ENCODE peak calls at places on chromosomes 12 and 14, in four cellular contexts. One of them, this sample, is unnamed.

GRCh38 chr12:152440-152839 is 61.5 kb downstream of the SLC6A12 start:
- DNase-seq in HL-60: no peak
- DNase-seq in foreskin fibroblast: no peak
- DNase-seq in epithelial cell of proximal tubule: no peak
- DNase-seq in this sample: no peak

GRCh38 chr12:70835948-70836347 is 84.6 kb downstream of the PTPRR start:
- DNase-seq in epithelial cell of proximal tubule: no peak
- DNase-seq in HL-60: no peak
- DNase-seq in foreskin fibroblast: no peak
- DNase-seq in this sample: no peak

GRCh38 chr12:52603314-52603713 is 2.1 kb upstream of the KRT72 start:
- DNase-seq in HL-60: no peak
- DNase-seq in foreskin fibroblast: no peak
- DNase-seq in epithelial cell of proximal tubule: no peak
- DNase-seq in this sample: no peak

GRCh38 chr12:131942671-131943070 is 7.1 kb upstream of the EP400 start:
- DNase-seq in epithelial cell of proximal tubule: no peak
- DNase-seq in foreskin fibroblast: no peak
- DNase-seq in HL-60: no peak
- DNase-seq in this sample: no peak

GRCh38 chr12:75813066-75813465 is 218.5 kb downstream of the PHLDA1 start:
- DNase-seq in epithelial cell of proximal tubule: no peak
- DNase-seq in foreskin fibroblast: no peak
- DNase-seq in HL-60: no peak
- DNase-seq in this sample: no peak

GRCh38 chr12:131575371-131575770 is 135.5 kb upstream of the SFSWAP start:
- DNase-seq in HL-60: no peak
- DNase-seq in foreskin fibroblast: no peak
- DNase-seq in epithelial cell of proximal tubule: no peak
- DNase-seq in this sample: no peak

GRCh38 chr14:20209595-20209994 is 13.9 kb upstream of the OR11H6 start:
- DNase-seq in epithelial cell of proximal tubule: no peak
- DNase-seq in HL-60: no peak
- DNase-seq in foreskin fibroblast: no peak
- DNase-seq in this sample: no peak

GRCh38 chr14:71452987-71453386 is 479.2 kb upstream of the RGS6 start:
- DNase-seq in epithelial cell of proximal tubule: no peak
- DNase-seq in HL-60: no peak
- DNase-seq in foreskin fibroblast: no peak
- DNase-seq in this sample: no peak

GRCh38 chr12:56029166-56029519 is 8.3 kb downstream of the IKZF4 start:
- DNase-seq in epithelial cell of proximal tubule: no peak
- DNase-seq in HL-60: no peak
- DNase-seq in foreskin fibroblast: peak
- DNase-seq in this sample: no peak

GRCh38 chr12:76768566-76768965 is 4.7 kb downstream of the ZDHHC17 start:
- DNase-seq in epithelial cell of proximal tubule: no peak
- DNase-seq in foreskin fibroblast: no peak
- DNase-seq in HL-60: no peak
- DNase-seq in this sample: no peak

GRCh38 chr12:71664411-71665108 is 459 bp downstream of the THAP2 start:
- DNase-seq in foreskin fibroblast: no peak
- DNase-seq in HL-60: no peak
- DNase-seq in epithelial cell of proximal tubule: no peak
- DNase-seq in this sample: no peak

GRCh38 chr14:49654511-49654910 is 19.5 kb upstream of the DNAAF2 start:
- DNase-seq in epithelial cell of proximal tubule: no peak
- DNase-seq in HL-60: no peak
- DNase-seq in foreskin fibroblast: no peak
- DNase-seq in this sample: no peak

GRCh38 chr14:88505621-88506020 is 49.2 kb downstream of the PTPN21 start:
- DNase-seq in foreskin fibroblast: no peak
- DNase-seq in HL-60: no peak
- DNase-seq in epithelial cell of proximal tubule: no peak
- DNase-seq in this sample: no peak

GRCh38 chr12:112906712-112907414 is at the start of gene OAS1:
- DNase-seq in HL-60: no peak
- DNase-seq in foreskin fibroblast: peak
- DNase-seq in epithelial cell of proximal tubule: peak
- DNase-seq in this sample: peak

GRCh38 chr12:91846466-91847055 is 299.1 kb downstream of the BTG1 start:
- DNase-seq in HL-60: no peak
- DNase-seq in foreskin fibroblast: no peak
- DNase-seq in epithelial cell of proximal tubule: no peak
- DNase-seq in this sample: no peak

GRCh38 chr12:51371295-51371953 is 19.8 kb downstream of the GALNT6 start:
- DNase-seq in foreskin fibroblast: peak
- DNase-seq in HL-60: no peak
- DNase-seq in epithelial cell of proximal tubule: peak
- DNase-seq in this sample: peak

GRCh38 chr12:101924647-101925046 is 47.3 kb downstream of the DRAM1 start:
- DNase-seq in HL-60: no peak
- DNase-seq in epithelial cell of proximal tubule: no peak
- DNase-seq in foreskin fibroblast: no peak
- DNase-seq in this sample: no peak

GRCh38 chr14:91038439-91038838 is 22.0 kb downstream of the RPS6KA5 start:
- DNase-seq in foreskin fibroblast: no peak
- DNase-seq in epithelial cell of proximal tubule: no peak
- DNase-seq in HL-60: peak
- DNase-seq in this sample: no peak

GRCh38 chr14:58280954-58281787 is 17.2 kb upstream of the ARID4A start:
- DNase-seq in HL-60: no peak
- DNase-seq in epithelial cell of proximal tubule: peak
- DNase-seq in foreskin fibroblast: peak
- DNase-seq in this sample: no peak

GRCh38 chr14:99659333-99659741 is 14.4 kb downstream of the HHIPL1 start:
- DNase-seq in HL-60: no peak
- DNase-seq in foreskin fibroblast: no peak
- DNase-seq in epithelial cell of proximal tubule: no peak
- DNase-seq in this sample: no peak

GRCh38 chr12:118038122-118038521 is 21.6 kb downstream of the RFC5 start:
- DNase-seq in epithelial cell of proximal tubule: no peak
- DNase-seq in foreskin fibroblast: no peak
- DNase-seq in HL-60: no peak
- DNase-seq in this sample: no peak

GRCh38 chr14:102503576-102504224 is 5.9 kb downstream of the ANKRD9 start:
- DNase-seq in foreskin fibroblast: no peak
- DNase-seq in epithelial cell of proximal tubule: no peak
- DNase-seq in HL-60: no peak
- DNase-seq in this sample: no peak

GRCh38 chr14:55120466-55121144 is 8.4 kb upstream of the LGALS3 start:
- DNase-seq in epithelial cell of proximal tubule: no peak
- DNase-seq in foreskin fibroblast: no peak
- DNase-seq in HL-60: peak
- DNase-seq in this sample: no peak

GRCh38 chr14:106094654-106095189 is 568.3 kb downstream of the TMEM121 start:
- DNase-seq in epithelial cell of proximal tubule: no peak
- DNase-seq in HL-60: peak
- DNase-seq in foreskin fibroblast: no peak
- DNase-seq in this sample: no peak

GRCh38 chr12:56991319-56991906 is 14.9 kb downstream of the ZBTB39 start:
- DNase-seq in foreskin fibroblast: no peak
- DNase-seq in HL-60: peak
- DNase-seq in epithelial cell of proximal tubule: no peak
- DNase-seq in this sample: peak

DNA sequence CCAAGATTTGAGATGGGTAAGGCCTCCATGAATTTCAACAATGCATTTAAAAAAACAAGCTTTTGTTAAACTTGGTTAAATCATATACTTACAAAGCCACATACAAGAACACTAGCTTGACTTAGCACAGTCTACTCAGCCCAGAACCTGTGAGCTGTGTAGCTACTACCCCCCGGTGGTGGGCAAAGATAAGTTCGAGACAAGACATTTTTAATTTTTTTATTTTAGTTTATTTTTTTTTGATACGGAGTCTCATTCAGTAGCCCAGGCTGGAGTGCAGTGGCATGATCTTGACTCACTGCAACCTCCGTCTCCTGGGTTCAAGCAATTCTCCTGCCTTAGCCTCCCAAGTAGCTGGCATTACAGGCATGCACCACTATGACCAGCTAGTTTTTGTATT is 3.7 kb upstream of the NECAP1 start:
- DNase-seq in epithelial cell of proximal tubule: peak
- DNase-seq in HL-60: peak
- DNase-seq in foreskin fibroblast: peak
- DNase-seq in this sample: no peak
- TF ChIP-seq CTCF in epithelial cell of proximal tubule: peak
- TF ChIP-seq CTCF in HL-60: no peak
- TF ChIP-seq CTCF in foreskin fibroblast: peak
- TF ChIP-seq CTCF in this sample: peak

GRCh38 chr12:14768823-14769405 is 34.4 kb downstream of the WBP11 start:
- DNase-seq in foreskin fibroblast: peak
- DNase-seq in HL-60: no peak
- DNase-seq in epithelial cell of proximal tubule: peak
- DNase-seq in this sample: no peak

GRCh38 chr12:14767617-14768016 is 35.7 kb downstream of the WBP11 start:
- DNase-seq in foreskin fibroblast: no peak
- DNase-seq in HL-60: no peak
- DNase-seq in epithelial cell of proximal tubule: no peak
- DNase-seq in this sample: no peak

GRCh38 chr12:14769837-14770494 is 33.3 kb downstream of the WBP11 start:
- DNase-seq in HL-60: peak
- DNase-seq in foreskin fibroblast: peak
- DNase-seq in epithelial cell of proximal tubule: no peak
- DNase-seq in this sample: peak

GRCh38 chr12:14770495-14771313 is 32.6 kb downstream of the WBP11 start:
- DNase-seq in HL-60: peak
- DNase-seq in foreskin fibroblast: peak
- DNase-seq in epithelial cell of proximal tubule: peak
- DNase-seq in this sample: peak

GRCh38 chr12:14769462-14769836 is 33.8 kb downstream of the WBP11 start:
- DNase-seq in epithelial cell of proximal tubule: no peak
- DNase-seq in foreskin fibroblast: peak
- DNase-seq in HL-60: no peak
- DNase-seq in this sample: no peak
- TF ChIP-seq CTCF in epithelial cell of proximal tubule: no peak
- TF ChIP-seq CTCF in foreskin fibroblast: no peak
- TF ChIP-seq CTCF in HL-60: no peak
- TF ChIP-seq CTCF in this sample: no peak

GRCh38 chr14:60720391-60720790 is 3.8 kb downstream of the SIX4 start:
- DNase-seq in epithelial cell of proximal tubule: no peak
- DNase-seq in foreskin fibroblast: no peak
- DNase-seq in HL-60: no peak
- DNase-seq in this sample: no peak

GRCh38 chr14:60720962-60721330 is 3.2 kb downstream of the SIX4 start:
- DNase-seq in HL-60: no peak
- DNase-seq in foreskin fibroblast: no peak
- DNase-seq in epithelial cell of proximal tubule: no peak
- DNase-seq in this sample: no peak

GRCh38 chr14:60722163-60722835 is 1.9 kb downstream of the SIX4 start:
- DNase-seq in foreskin fibroblast: peak
- DNase-seq in HL-60: no peak
- DNase-seq in epithelial cell of proximal tubule: no peak
- DNase-seq in this sample: peak

GRCh38 chr14:60722836-60723217 is 1.3 kb downstream of the SIX4 start:
- DNase-seq in epithelial cell of proximal tubule: no peak
- DNase-seq in foreskin fibroblast: no peak
- DNase-seq in HL-60: no peak
- DNase-seq in this sample: no peak

GRCh38 chr14:60721331-60722162 is 2.6 kb downstream of the SIX4 start:
- DNase-seq in HL-60: no peak
- DNase-seq in foreskin fibroblast: peak
- DNase-seq in epithelial cell of proximal tubule: no peak
- DNase-seq in this sample: peak
- TF ChIP-seq CTCF in HL-60: peak
- TF ChIP-seq CTCF in foreskin fibroblast: peak
- TF ChIP-seq CTCF in epithelial cell of proximal tubule: peak
- TF ChIP-seq CTCF in this sample: peak

DNA sequence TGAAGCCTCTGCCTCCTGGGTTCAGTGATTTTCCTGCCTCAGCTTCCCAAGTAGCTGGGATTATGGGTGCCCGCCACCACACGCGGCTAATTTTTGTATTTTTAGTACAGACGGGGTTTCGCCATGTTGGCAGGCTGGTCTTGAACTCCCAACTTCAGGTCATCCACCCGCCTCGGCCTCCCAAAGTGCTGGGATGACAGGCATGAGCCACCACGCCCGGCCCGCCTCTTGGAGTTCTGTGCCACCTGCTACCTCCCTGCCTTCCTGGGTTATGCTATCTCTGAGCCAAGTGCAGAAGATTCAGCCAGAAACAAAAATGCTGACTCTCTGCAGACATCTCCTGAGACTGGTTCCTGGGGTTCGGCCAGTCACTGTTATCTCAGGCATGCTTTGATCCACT is 13.2 kb downstream of the CABP1 start:
- DNase-seq in HL-60: no peak
- DNase-seq in foreskin fibroblast: no peak
- DNase-seq in epithelial cell of proximal tubule: no peak
- DNase-seq in this sample: no peak
- TF ChIP-seq CTCF in HL-60: no peak
- TF ChIP-seq CTCF in foreskin fibroblast: no peak
- TF ChIP-seq CTCF in epithelial cell of proximal tubule: no peak
- TF ChIP-seq CTCF in this sample: no peak

GRCh38 chr12:50164963-50165362 is 2.2 kb downstream of the CERS5 start:
- DNase-seq in foreskin fibroblast: no peak
- DNase-seq in epithelial cell of proximal tubule: no peak
- DNase-seq in HL-60: no peak
- DNase-seq in this sample: no peak

GRCh38 chr12:50166776-50167025 is 468 bp downstream of the CERS5 start:
- DNase-seq in epithelial cell of proximal tubule: no peak
- DNase-seq in foreskin fibroblast: no peak
- DNase-seq in HL-60: peak
- DNase-seq in this sample: no peak

GRCh38 chr12:50162225-50162624 is 4.9 kb downstream of the CERS5 start:
- DNase-seq in HL-60: peak
- DNase-seq in epithelial cell of proximal tubule: no peak
- DNase-seq in foreskin fibroblast: no peak
- DNase-seq in this sample: no peak

DNA sequence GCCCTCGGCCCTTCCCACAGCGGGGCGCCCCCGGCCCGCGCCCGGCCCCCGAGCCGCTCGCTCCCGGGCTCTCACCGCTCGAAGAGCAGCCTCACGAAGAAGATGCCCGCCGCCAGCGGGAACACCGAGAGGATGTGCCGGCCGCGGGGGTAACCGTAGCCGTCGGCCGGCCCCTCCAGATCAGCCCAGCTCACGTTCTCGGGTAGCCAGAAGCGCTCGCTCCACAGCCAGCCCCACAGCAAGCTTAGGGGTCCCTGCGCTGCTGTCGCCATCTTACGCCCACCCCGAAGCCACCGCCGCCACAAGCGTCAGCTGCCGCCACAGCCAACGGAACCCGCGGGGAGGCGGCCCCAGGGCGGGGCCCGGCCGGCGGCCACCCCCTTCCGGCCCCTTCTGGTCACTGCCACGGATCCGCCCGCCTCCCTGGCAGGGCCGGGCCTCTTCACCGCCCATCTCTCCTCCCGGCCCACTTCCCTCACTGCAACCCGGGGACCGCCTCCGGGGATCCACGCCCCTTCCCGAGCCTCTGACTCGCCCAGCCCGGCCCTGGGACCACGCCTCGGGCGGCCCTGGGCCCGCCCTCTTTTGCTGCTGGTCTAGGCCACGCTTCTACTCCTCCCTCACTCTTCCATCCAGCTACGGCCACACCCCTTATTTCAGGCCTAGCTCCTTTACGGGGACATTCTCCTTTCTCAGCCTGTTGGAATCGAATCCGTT is at the start of gene CERS5:
- DNase-seq in epithelial cell of proximal tubule: peak
- DNase-seq in HL-60: peak
- DNase-seq in foreskin fibroblast: peak
- DNase-seq in this sample: peak
- TF ChIP-seq CTCF in epithelial cell of proximal tubule: no peak
- TF ChIP-seq CTCF in HL-60: no peak
- TF ChIP-seq CTCF in foreskin fibroblast: no peak
- TF ChIP-seq CTCF in this sample: peak

GRCh38 chr12:116759783-116760581 is 21.9 kb downstream of the RNFT2 start:
- DNase-seq in foreskin fibroblast: no peak
- DNase-seq in HL-60: no peak
- DNase-seq in epithelial cell of proximal tubule: no peak
- DNase-seq in this sample: no peak
- TF ChIP-seq CTCF in foreskin fibroblast: no peak
- TF ChIP-seq CTCF in HL-60: no peak
- TF ChIP-seq CTCF in epithelial cell of proximal tubule: no peak
- TF ChIP-seq CTCF in this sample: no peak